ENCODE peak calls at places on chromosomes 7 and 10, in nine cellular contexts. C is uterus, T is kidney, Q is DND-41, Y is HCT116, D is cardiac muscle cell, K is psoas muscle, H is pancreas, I is heart left ventricle. L is an unnamed sample.

GRCh38 chr10:77873558-77874380 is 52.8 kb downstream of the DLG5 start:
- DNase-seq in C (peak; percentile 69), T (peak; percentile 88), Q (peak; percentile 71), Y (peak; percentile 73), D (peak; percentile 51), K (peak; percentile 67), H (no peak), I (no peak), L (no peak)

GRCh38 chr7:42440951-42441350 is 203.9 kb upstream of the GLI3 start:
- DNase-seq in C (no peak), T (no peak), Q (no peak), Y (no peak), D (no peak), K (no peak), H (no peak), I (no peak), L (no peak)

GRCh38 chr7:123958186-123958703 is 33.2 kb downstream of the SPAM1 start:
- DNase-seq in C (no peak), T (no peak), Q (no peak), Y (no peak), D (peak; percentile 16), K (no peak), H (no peak), I (no peak), L (no peak)

GRCh38 chr7:379456-380225 is 89.7 kb downstream of the FOXL3 start:
- DNase-seq in C (peak; percentile 15), T (peak; percentile 80), Q (no peak), Y (no peak), D (no peak), K (no peak), H (peak; percentile 56), I (peak; percentile 44), L (no peak)

GRCh38 chr10:80537705-80538480 is at the start of gene SH2D4B:
- DNase-seq in C (no peak), T (no peak), Q (no peak), Y (no peak), D (no peak), K (no peak), H (no peak), I (no peak), L (peak; percentile 54)

GRCh38 chr7:154906201-154906600 is 96.7 kb downstream of the PAXIP1 start:
- DNase-seq in C (no peak), T (peak; percentile 54), Q (no peak), Y (no peak), D (no peak), K (no peak), H (no peak), I (no peak), L (no peak)

GRCh38 chr7:32507416-32507815 is 12.1 kb downstream of the AVL9 start:
- DNase-seq in C (no peak), T (no peak), Q (no peak), Y (no peak), D (peak; percentile 55), K (no peak), H (no peak), I (no peak), L (no peak)

GRCh38 chr10:89337493-89337892 is 9.7 kb downstream of the IFIT3 start:
- DNase-seq in C (no peak), T (no peak), Q (no peak), Y (peak; percentile 23), D (peak; percentile 45), K (no peak), H (no peak), I (no peak), L (no peak)

GRCh38 chr7:73668103-73668937 is 689 bp downstream of the VPS37D start:
- DNase-seq in C (peak; percentile 27), T (no peak), Q (no peak), Y (no peak), D (peak; percentile 20), K (peak; percentile 27), H (peak; percentile 63), I (peak; percentile 54), L (no peak)

GRCh38 chr10:117518246-117518645 is 24.3 kb upstream of the EMX2 start:
- DNase-seq in C (no peak), T (no peak), Q (no peak), Y (no peak), D (no peak), K (no peak), H (no peak), I (no peak), L (peak; percentile 9)

GRCh38 chr7:91632234-91632947 is 248.1 kb downstream of the MTERF1 start:
- DNase-seq in C (no peak), T (no peak), Q (no peak), Y (no peak), D (no peak), K (no peak), H (no peak), I (no peak), L (no peak)

GRCh38 chr10:62779487-62780248 is 24.9 kb upstream of the ADO start:
- DNase-seq in C (no peak), T (no peak), Q (peak; percentile 46), Y (no peak), D (peak; percentile 31), K (no peak), H (no peak), I (no peak), L (no peak)

GRCh38 chr10:677750-678661 is 11.5 kb downstream of the DIP2C start:
- DNase-seq in C (no peak), T (peak; percentile 74), Q (no peak), Y (no peak), D (no peak), K (no peak), H (peak; percentile 37), I (no peak), L (no peak)

GRCh38 chr7:45568536-45569289 is 5.5 kb upstream of the ADCY1 start:
- DNase-seq in C (no peak), T (no peak), Q (no peak), Y (no peak), D (no peak), K (no peak), H (no peak), I (no peak), L (no peak)

GRCh38 chr7:1943933-1944618 is 274.0 kb downstream of the ELFN1 start:
- DNase-seq in C (no peak), T (peak; percentile 38), Q (peak; percentile 23), Y (no peak), D (no peak), K (peak; percentile 1), H (no peak), I (peak; percentile 37), L (no peak)
- H3K4me1 ChIP-seq in C (no peaks in the 10 kb centered on the region), T (no peaks in the 10 kb centered on the region), Q (peaks cover 57% of the 10 kb centered on the region), Y (peaks cover 13% of the 10 kb centered on the region), D (no peaks in the 10 kb centered on the region), K (no peaks in the 10 kb centered on the region), H (no peaks in the 10 kb centered on the region), I (peaks cover 12% of the 10 kb centered on the region), L (peaks cover 5% of the 10 kb centered on the region)

DNA sequence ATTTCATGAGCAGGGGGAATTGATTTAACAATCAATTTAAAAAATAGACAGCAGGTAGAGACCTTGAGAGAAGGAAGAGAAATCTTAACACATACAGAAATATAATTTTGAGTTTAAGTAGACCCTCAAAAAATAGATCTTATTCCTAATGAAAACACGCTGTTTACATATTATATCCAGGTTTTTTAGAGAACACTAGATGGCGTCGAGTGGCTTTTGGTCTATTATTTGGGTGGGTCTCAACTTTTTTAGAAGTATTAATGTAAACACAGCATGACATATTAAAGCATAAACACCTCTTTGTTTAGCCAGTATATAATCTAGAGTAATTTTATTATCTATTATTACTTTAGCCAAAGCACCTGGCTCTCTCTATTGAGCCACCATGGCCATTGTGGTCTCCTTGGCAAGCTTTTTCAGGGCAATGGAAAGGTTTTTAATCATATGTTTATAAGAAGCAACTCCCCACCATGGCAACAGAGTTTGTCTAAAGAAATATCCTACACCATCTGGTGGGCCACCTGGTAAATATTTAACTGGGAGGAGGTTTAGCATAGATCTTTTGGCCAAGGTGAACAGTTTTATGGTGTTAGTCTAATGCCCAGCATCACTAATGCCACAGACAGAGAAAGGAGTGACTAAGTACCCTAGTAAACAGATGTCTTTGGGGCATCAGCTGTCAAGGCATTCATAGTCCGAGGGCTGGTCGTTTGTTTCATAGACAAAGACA is 59.7 kb upstream of the PRSS1 start:
- DNase-seq in C (no peak), T (no peak), Q (no peak), Y (no peak), D (peak; percentile 16), K (no peak), H (no peak), I (no peak), L (no peak)
- TF ChIP-seq CTCF in C (no peak), T (no peak), Q (no peak), Y (peak; percentile 34), D (peak; percentile 37), K (no peak), H (no peak), I (peak; percentile 15), L (no peak)

GRCh38 chr7:137942459-137943115 is 59.3 kb downstream of the CREB3L2 start:
- DNase-seq in C (no peak), T (no peak), Q (no peak), Y (no peak), D (no peak), K (no peak), H (no peak), I (no peak), L (no peak)

GRCh38 chr7:137947031-137947430 is 54.9 kb downstream of the CREB3L2 start:
- DNase-seq in C (no peak), T (no peak), Q (no peak), Y (no peak), D (no peak), K (no peak), H (no peak), I (no peak), L (no peak)

GRCh38 chr7:137943132-137943551 is 58.7 kb downstream of the CREB3L2 start:
- DNase-seq in C (peak; percentile 68), T (peak; percentile 47), Q (no peak), Y (no peak), D (peak; percentile 95), K (peak; percentile 39), H (no peak), I (no peak), L (peak; percentile 76)

GRCh38 chr7:137946015-137946414 is 55.9 kb downstream of the CREB3L2 start:
- DNase-seq in C (no peak), T (no peak), Q (no peak), Y (no peak), D (no peak), K (no peak), H (no peak), I (no peak), L (no peak)

GRCh38 chr7:137944168-137944567 is 57.7 kb downstream of the CREB3L2 start:
- DNase-seq in C (no peak), T (no peak), Q (no peak), Y (no peak), D (peak; percentile 30), K (no peak), H (no peak), I (no peak), L (no peak)
- H3K4me1 ChIP-seq in C (no peaks in the 10 kb centered on the region), T (peaks cover 9% of the 10 kb centered on the region), Q (no peaks in the 10 kb centered on the region), Y (no peaks in the 10 kb centered on the region), D (peaks cover 35% of the 10 kb centered on the region), K (peaks cover 24% of the 10 kb centered on the region), H (peaks cover 27% of the 10 kb centered on the region), I (peaks cover 48% of the 10 kb centered on the region), L (no peaks in the 10 kb centered on the region)

DNA sequence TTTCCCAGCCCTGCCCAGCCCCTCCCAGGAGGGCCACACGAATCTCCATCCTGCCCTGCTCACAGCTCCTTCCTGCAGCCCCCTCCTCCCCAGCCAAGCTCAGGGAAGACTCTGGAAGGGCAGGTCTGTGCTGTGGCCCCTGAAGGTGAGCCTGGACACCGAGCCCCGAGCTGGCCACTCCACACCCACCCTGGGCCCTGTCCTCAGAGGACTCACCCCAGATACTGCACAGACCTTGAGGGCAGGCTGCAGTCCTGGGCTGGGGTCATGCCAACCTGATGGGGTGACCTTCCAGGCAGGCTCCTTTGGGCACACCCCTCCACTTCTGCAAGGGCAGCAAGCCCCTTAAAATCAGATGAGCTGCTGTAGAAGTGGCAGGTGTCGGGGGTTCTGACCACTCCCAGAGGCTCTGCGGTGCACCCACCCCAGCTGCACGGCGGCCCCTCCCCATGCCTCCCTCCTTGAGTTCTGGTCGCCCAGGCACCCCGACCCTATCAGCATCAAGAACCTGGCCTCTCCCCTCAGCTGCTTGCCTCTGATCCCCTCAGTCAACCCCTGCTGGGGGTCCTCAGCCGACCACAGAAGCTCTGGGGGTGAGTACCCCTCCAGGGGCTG is 24.3 kb downstream of the YKT6 start:
- DNase-seq in C (no peak), T (peak; percentile 58), Q (no peak), Y (no peak), D (no peak), K (peak; percentile 9), H (peak; percentile 51), I (peak; percentile 48), L (no peak)
- TF ChIP-seq CTCF in C (no peak), T (no peak), Q (no peak), Y (no peak), D (no peak), K (no peak), H (no peak), I (no peak), L (no peak)

L was measured in right atrium auricular region.